ENCODE peak calls at places on chromosomes 5 and 9, in eight cellular contexts. One of them, this sample, is unnamed.

GRCh38 chr9:6937209-6937608 is 179.4 kb downstream of the KDM4C start:
- DNase-seq in suprapubic skin: no peak
- DNase-seq in body of pancreas: no peak
- DNase-seq in GM12878: no peak
- DNase-seq in heart left ventricle: no peak
- DNase-seq in GM12891: no peak
- DNase-seq in testis: no peak
- DNase-seq in breast epithelium: no peak
- DNase-seq in this sample: no peak

GRCh38 chr5:163563112-163563511 is 57.7 kb downstream of the MAT2B start:
- DNase-seq in breast epithelium: no peak
- DNase-seq in GM12891: no peak
- DNase-seq in heart left ventricle: no peak
- DNase-seq in body of pancreas: no peak
- DNase-seq in GM12878: no peak
- DNase-seq in suprapubic skin: no peak
- DNase-seq in testis: no peak
- DNase-seq in this sample: no peak

GRCh38 chr5:139458580-139459407 is 3.7 kb downstream of the ECSCR start:
- DNase-seq in suprapubic skin: no peak
- DNase-seq in GM12891: peak
- DNase-seq in GM12878: peak
- DNase-seq in heart left ventricle: no peak
- DNase-seq in testis: no peak
- DNase-seq in body of pancreas: peak
- DNase-seq in breast epithelium: no peak
- DNase-seq in this sample: no peak

GRCh38 chr5:173281910-173282309 is 46.3 kb downstream of the STC2 start:
- DNase-seq in GM12891: no peak
- DNase-seq in breast epithelium: no peak
- DNase-seq in testis: no peak
- DNase-seq in body of pancreas: no peak
- DNase-seq in suprapubic skin: no peak
- DNase-seq in GM12878: no peak
- DNase-seq in heart left ventricle: no peak
- DNase-seq in this sample: no peak

GRCh38 chr9:124339603-124340146 is 75.6 kb downstream of the PSMB7 start:
- DNase-seq in body of pancreas: no peak
- DNase-seq in GM12878: no peak
- DNase-seq in testis: no peak
- DNase-seq in heart left ventricle: peak
- DNase-seq in suprapubic skin: no peak
- DNase-seq in breast epithelium: no peak
- DNase-seq in GM12891: no peak
- DNase-seq in this sample: no peak

GRCh38 chr5:72752909-72753308 is 63.6 kb upstream of the TNPO1 start:
- DNase-seq in body of pancreas: no peak
- DNase-seq in heart left ventricle: no peak
- DNase-seq in suprapubic skin: no peak
- DNase-seq in breast epithelium: no peak
- DNase-seq in testis: no peak
- DNase-seq in GM12878: no peak
- DNase-seq in GM12891: no peak
- DNase-seq in this sample: no peak

GRCh38 chr9:72474676-72475075 is 46.7 kb upstream of the TMC1 start:
- DNase-seq in body of pancreas: no peak
- DNase-seq in GM12878: no peak
- DNase-seq in suprapubic skin: no peak
- DNase-seq in heart left ventricle: no peak
- DNase-seq in testis: no peak
- DNase-seq in breast epithelium: no peak
- DNase-seq in GM12891: no peak
- DNase-seq in this sample: no peak

GRCh38 chr5:104774372-104774771 is 1211.8 kb upstream of the NUDT12 start:
- DNase-seq in breast epithelium: no peak
- DNase-seq in GM12878: no peak
- DNase-seq in suprapubic skin: no peak
- DNase-seq in heart left ventricle: no peak
- DNase-seq in body of pancreas: no peak
- DNase-seq in GM12891: no peak
- DNase-seq in testis: no peak
- DNase-seq in this sample: no peak

GRCh38 chr5:73438897-73439470 is 9.6 kb downstream of the FOXD1 start:
- DNase-seq in heart left ventricle: no peak
- DNase-seq in testis: no peak
- DNase-seq in body of pancreas: no peak
- DNase-seq in suprapubic skin: no peak
- DNase-seq in GM12891: no peak
- DNase-seq in breast epithelium: no peak
- DNase-seq in GM12878: no peak
- DNase-seq in this sample: no peak

GRCh38 chr5:42806701-42807262 is 4.9 kb downstream of the SELENOP start:
- DNase-seq in heart left ventricle: no peak
- DNase-seq in testis: no peak
- DNase-seq in suprapubic skin: no peak
- DNase-seq in GM12891: no peak
- DNase-seq in body of pancreas: no peak
- DNase-seq in GM12878: no peak
- DNase-seq in breast epithelium: no peak
- DNase-seq in this sample: no peak

GRCh38 chr5:155144956-155145355 is 131.4 kb downstream of the KIF4B start:
- DNase-seq in GM12878: no peak
- DNase-seq in testis: no peak
- DNase-seq in suprapubic skin: no peak
- DNase-seq in GM12891: no peak
- DNase-seq in body of pancreas: no peak
- DNase-seq in breast epithelium: no peak
- DNase-seq in heart left ventricle: no peak
- DNase-seq in this sample: no peak

GRCh38 chr9:125732562-125732961 is 14.6 kb upstream of the PBX3 start:
- DNase-seq in GM12878: no peak
- DNase-seq in GM12891: no peak
- DNase-seq in body of pancreas: no peak
- DNase-seq in testis: no peak
- DNase-seq in heart left ventricle: no peak
- DNase-seq in breast epithelium: no peak
- DNase-seq in suprapubic skin: no peak
- DNase-seq in this sample: no peak

DNA sequence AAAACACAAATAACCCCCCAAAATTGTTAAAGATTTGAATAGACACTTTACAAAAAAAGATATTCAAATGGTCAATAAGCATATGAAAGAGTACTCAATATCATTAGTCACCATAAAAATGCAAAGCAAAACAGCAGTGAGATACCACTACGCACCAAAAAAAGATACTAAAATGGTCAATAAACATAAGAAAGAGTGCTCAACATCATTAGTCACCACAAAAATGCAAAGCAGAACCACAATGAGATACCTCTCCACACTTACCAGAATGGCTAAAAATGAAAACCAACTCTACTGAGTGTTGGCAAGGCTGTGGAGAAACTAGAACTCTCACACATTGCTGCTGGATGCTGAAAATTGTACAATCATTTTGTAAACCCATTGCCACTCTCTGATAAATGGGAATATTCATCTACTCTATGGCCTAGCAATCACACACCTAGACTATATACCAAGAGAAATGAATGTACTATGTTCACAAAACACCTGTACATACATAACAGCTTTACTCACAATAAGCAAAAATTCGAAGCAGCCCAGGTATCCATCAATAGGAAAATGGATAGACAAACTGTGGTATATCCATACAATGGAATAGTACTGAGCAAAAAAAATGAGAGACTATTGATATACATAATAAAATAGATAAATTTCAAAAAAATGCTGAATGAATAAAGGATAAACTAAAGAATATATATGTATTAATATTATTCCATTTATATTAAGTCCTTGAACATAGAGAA is 205.0 kb upstream of the DAPK1 start:
- DNase-seq in heart left ventricle: no peak
- DNase-seq in testis: no peak
- DNase-seq in breast epithelium: no peak
- DNase-seq in GM12891: no peak
- DNase-seq in GM12878: no peak
- DNase-seq in body of pancreas: no peak
- DNase-seq in suprapubic skin: no peak
- DNase-seq in this sample: no peak
- TF ChIP-seq POLR2A in heart left ventricle: no peak
- TF ChIP-seq POLR2A in testis: no peak
- TF ChIP-seq POLR2A in breast epithelium: no peak
- TF ChIP-seq POLR2A in GM12891: no peak
- TF ChIP-seq POLR2A in GM12878: no peak
- TF ChIP-seq POLR2A in body of pancreas: no peak
- TF ChIP-seq POLR2A in suprapubic skin: no peak
- TF ChIP-seq POLR2A in this sample: no peak

DNA sequence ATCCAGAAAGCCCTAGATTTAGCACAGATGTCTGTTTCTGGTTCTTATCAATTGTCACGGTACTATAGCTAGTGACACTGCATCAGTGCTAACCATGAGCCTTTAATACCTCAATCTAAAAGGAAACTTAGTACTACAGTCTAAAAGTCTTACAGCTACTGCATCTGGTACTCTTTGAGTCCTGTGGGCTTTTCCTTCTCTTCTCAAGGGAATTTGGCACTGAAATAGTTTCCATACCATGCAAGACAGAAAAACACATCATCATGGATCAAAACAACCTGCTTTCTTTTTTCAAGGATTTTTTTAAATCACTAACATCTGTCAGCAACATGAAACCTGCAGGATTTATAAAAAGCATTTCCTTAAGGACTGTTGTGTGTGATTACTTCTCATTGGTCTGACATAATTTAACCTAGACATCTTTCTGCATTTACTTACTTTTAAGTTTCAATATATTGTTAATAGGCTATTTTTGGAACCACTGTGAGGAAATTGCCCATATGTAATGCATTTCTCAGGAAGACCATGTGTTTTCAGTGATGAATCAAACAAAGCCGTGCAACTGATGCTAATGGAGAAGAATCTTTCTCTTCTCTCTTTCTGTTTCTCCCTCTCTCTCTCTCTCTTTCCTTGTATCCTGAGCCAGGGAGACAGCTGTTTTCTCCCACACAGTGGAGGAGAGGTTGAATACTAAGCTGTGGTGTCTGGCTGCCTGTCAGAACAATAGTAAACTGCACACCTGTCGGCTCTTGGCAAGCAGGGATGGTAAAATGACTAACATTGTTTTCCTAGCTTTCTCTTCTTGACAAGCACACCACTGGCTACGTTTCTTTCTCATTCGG is 273.4 kb downstream of the CSNK1G3 start:
- DNase-seq in heart left ventricle: no peak
- DNase-seq in GM12891: no peak
- DNase-seq in GM12878: no peak
- DNase-seq in suprapubic skin: no peak
- DNase-seq in testis: no peak
- DNase-seq in breast epithelium: no peak
- DNase-seq in body of pancreas: peak
- DNase-seq in this sample: no peak
- TF ChIP-seq POLR2A in heart left ventricle: no peak
- TF ChIP-seq POLR2A in GM12891: no peak
- TF ChIP-seq POLR2A in GM12878: no peak
- TF ChIP-seq POLR2A in suprapubic skin: no peak
- TF ChIP-seq POLR2A in testis: no peak
- TF ChIP-seq POLR2A in breast epithelium: no peak
- TF ChIP-seq POLR2A in body of pancreas: no peak
- TF ChIP-seq POLR2A in this sample: no peak

DNA sequence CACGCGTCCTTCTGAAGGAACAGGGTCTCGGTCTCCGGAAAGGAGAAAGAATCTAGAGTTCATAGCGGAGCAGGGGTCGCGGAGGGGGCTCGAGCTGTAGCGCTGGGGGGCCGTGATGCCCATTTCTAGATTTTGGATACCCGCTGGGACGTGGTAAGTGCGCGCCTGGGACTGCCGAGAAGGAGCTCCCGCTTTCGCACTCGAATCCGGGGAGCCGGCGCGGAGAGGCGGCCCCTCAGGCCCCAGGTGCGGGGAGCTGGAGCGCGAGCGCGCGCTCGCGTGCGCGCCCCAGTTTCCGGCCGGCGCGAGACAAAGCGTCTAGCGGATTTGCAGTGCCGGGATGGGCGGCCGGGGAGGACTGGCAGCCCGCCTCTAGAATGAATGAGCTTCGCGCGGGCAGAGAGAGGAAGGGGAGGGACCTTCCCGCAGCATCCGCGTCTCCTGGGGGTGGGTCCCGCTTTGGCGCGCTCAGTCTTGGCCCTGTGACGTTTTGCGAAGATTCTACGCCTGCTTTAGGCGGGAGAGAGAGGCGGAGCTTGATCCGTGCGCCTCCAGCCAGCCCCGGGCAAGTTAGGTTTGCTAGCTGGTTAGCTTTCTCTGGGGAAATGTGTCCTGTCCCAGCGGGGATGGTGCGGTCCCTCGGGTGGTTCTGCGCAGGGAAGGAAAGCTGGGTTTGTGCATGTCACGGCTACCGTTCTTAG is 1.2 kb downstream of the LMNB1 start:
- DNase-seq in testis: peak
- DNase-seq in breast epithelium: peak
- DNase-seq in GM12891: peak
- DNase-seq in suprapubic skin: peak
- DNase-seq in heart left ventricle: peak
- DNase-seq in GM12878: peak
- DNase-seq in body of pancreas: peak
- DNase-seq in this sample: peak
- TF ChIP-seq POLR2A in testis: no peak
- TF ChIP-seq POLR2A in breast epithelium: no peak
- TF ChIP-seq POLR2A in GM12891: peak
- TF ChIP-seq POLR2A in suprapubic skin: no peak
- TF ChIP-seq POLR2A in heart left ventricle: peak
- TF ChIP-seq POLR2A in GM12878: peak
- TF ChIP-seq POLR2A in body of pancreas: no peak
- TF ChIP-seq POLR2A in this sample: no peak

GRCh38 chr5:177377851-177378776 is 6.1 kb upstream of the SLC34A1 start:
- DNase-seq in body of pancreas: no peak
- DNase-seq in GM12891: no peak
- DNase-seq in testis: no peak
- DNase-seq in GM12878: no peak
- DNase-seq in breast epithelium: no peak
- DNase-seq in suprapubic skin: no peak
- DNase-seq in heart left ventricle: no peak
- DNase-seq in this sample: no peak

GRCh38 chr5:177380805-177381126 is 3.5 kb upstream of the SLC34A1 start:
- DNase-seq in suprapubic skin: no peak
- DNase-seq in GM12891: no peak
- DNase-seq in body of pancreas: no peak
- DNase-seq in testis: no peak
- DNase-seq in heart left ventricle: no peak
- DNase-seq in GM12878: no peak
- DNase-seq in breast epithelium: no peak
- DNase-seq in this sample: no peak

GRCh38 chr5:177382423-177383029 is 1.7 kb upstream of the SLC34A1 start:
- DNase-seq in testis: peak
- DNase-seq in suprapubic skin: no peak
- DNase-seq in GM12891: no peak
- DNase-seq in breast epithelium: no peak
- DNase-seq in GM12878: no peak
- DNase-seq in body of pancreas: peak
- DNase-seq in heart left ventricle: no peak
- DNase-seq in this sample: no peak

GRCh38 chr5:177376107-177376506 is 8.1 kb upstream of the SLC34A1 start:
- DNase-seq in body of pancreas: no peak
- DNase-seq in GM12878: no peak
- DNase-seq in GM12891: no peak
- DNase-seq in breast epithelium: no peak
- DNase-seq in testis: peak
- DNase-seq in heart left ventricle: no peak
- DNase-seq in suprapubic skin: no peak
- DNase-seq in this sample: no peak

GRCh38 chr5:177378884-177379883 is 5.0 kb upstream of the SLC34A1 start:
- DNase-seq in suprapubic skin: no peak
- DNase-seq in body of pancreas: no peak
- DNase-seq in heart left ventricle: no peak
- DNase-seq in breast epithelium: no peak
- DNase-seq in GM12891: no peak
- DNase-seq in testis: no peak
- DNase-seq in GM12878: no peak
- DNase-seq in this sample: no peak
- TF ChIP-seq POLR2A in suprapubic skin: no peak
- TF ChIP-seq POLR2A in body of pancreas: no peak
- TF ChIP-seq POLR2A in heart left ventricle: no peak
- TF ChIP-seq POLR2A in breast epithelium: no peak
- TF ChIP-seq POLR2A in GM12891: no peak
- TF ChIP-seq POLR2A in testis: no peak
- TF ChIP-seq POLR2A in GM12878: no peak
- TF ChIP-seq POLR2A in this sample: no peak